ENCODE peak calls at places on chromosomes 4 and X, in ten cellular contexts. Q is Kasumi-1; Y is ACHN; W is Jurkat, Clone E6-1; C is stimulated activated CD4-positive, alpha-beta T cell treated with anti-CD3 and anti-CD28 coated beads, Interleukin-4, amount 100 ng/mL, for 1 hour; T is NCI-H82; G is AG09309; H is fibroblast of villous mesenchyme; J is AG20443; K is sciatic nerve. D is an unnamed sample.

GRCh38 chrX:107666931-107667330 is 38.6 kb downstream of the PRPS1 start:
- DNase-seq in T (no peak), G (no peak), H (no peak), J (no peak), Q (no peak), C (no peak), K (no peak), W (no peak), Y (no peak), D (no peak)

GRCh38 chr4:153013202-153013988 is 77.3 kb downstream of the FHDC1 start:
- DNase-seq in K (no peak), Y (no peak), Q (no peak), J (no peak), C (no peak), T (no peak), G (no peak), W (no peak), H (no peak), D (peak; percentile 39)

GRCh38 chr4:7326306-7326692 is 108.4 kb downstream of the PSAPL1 start:
- DNase-seq in C (no peak), G (no peak), Y (no peak), W (no peak), T (no peak), K (no peak), J (no peak), H (no peak), Q (no peak), D (no peak)

GRCh38 chrX:47091149-47091775 is 13.0 kb downstream of the RGN start:
- DNase-seq in Y (no peak), G (no peak), Q (peak; percentile 5), H (peak; percentile 73), J (no peak), T (no peak), C (no peak), W (no peak), K (no peak), D (no peak)

GRCh38 chr4:38894340-38894982 is 26.9 kb downstream of the FAM114A1 start:
- DNase-seq in Y (no peak), G (no peak), Q (peak; percentile 17), J (no peak), C (no peak), T (no peak), W (no peak), K (no peak), H (no peak), D (no peak)

GRCh38 chr4:185535818-185536729 is 767 bp upstream of the PDLIM3 start:
- DNase-seq in T (peak; percentile 30), J (no peak), C (no peak), K (no peak), G (no peak), Q (no peak), W (no peak), Y (no peak), H (peak; percentile 51), D (no peak)

GRCh38 chr4:123200417-123200945 is 196.1 kb upstream of the SPRY1 start:
- DNase-seq in Q (no peak), G (no peak), K (no peak), T (no peak), Y (no peak), H (no peak), C (no peak), W (no peak), J (no peak), D (no peak)

GRCh38 chr4:153950100-153950979 is 161.5 kb upstream of the SFRP2 start:
- DNase-seq in T (no peak), J (no peak), C (no peak), Q (peak; percentile 67), H (no peak), Y (no peak), K (no peak), W (peak; percentile 71), G (no peak), D (no peak)

GRCh38 chr4:121484633-121485032 is 103.8 kb upstream of the QRFPR start:
- DNase-seq in T (peak; percentile 63), G (peak; percentile 32), Y (peak; percentile 35), C (no peak), J (peak; percentile 63), K (no peak), Q (peak; percentile 35), H (peak; percentile 69), W (peak; percentile 25), D (peak; percentile 15)

GRCh38 chrX:44705817-44706551 is 137.8 kb upstream of the DUSP21 start:
- DNase-seq in J (no peak), T (no peak), H (no peak), Y (no peak), Q (no peak), K (no peak), W (no peak), G (no peak), C (no peak), D (peak; percentile 0)

GRCh38 chr4:39319678-39320077 is 46.5 kb downstream of the RFC1 start:
- DNase-seq in Y (peak; percentile 63), K (no peak), Q (no peak), C (no peak), J (no peak), T (no peak), H (peak; percentile 92), W (no peak), G (peak; percentile 81), D (peak; percentile 36)

GRCh38 chr4:67291639-67292038 is 253.7 kb downstream of the CENPC start:
- DNase-seq in T (no peak), C (no peak), K (no peak), Q (peak; percentile 65), J (no peak), Y (no peak), H (no peak), G (no peak), W (no peak), D (no peak)

GRCh38 chr4:186400676-186401075 is 134.7 kb downstream of the F11 start:
- DNase-seq in T (no peak), Y (no peak), W (no peak), G (no peak), K (no peak), Q (no peak), J (no peak), C (no peak), H (peak; percentile 4), D (no peak)

GRCh38 chr4:153005914-153006381 is 69.8 kb downstream of the FHDC1 start:
- DNase-seq in Y (no peak), W (no peak), J (peak; percentile 27), K (no peak), T (no peak), G (no peak), H (no peak), Q (peak; percentile 17), C (no peak), D (no peak)

GRCh38 chr4:188942606-188943005 is 803.4 kb downstream of the TRIML1 start:
- DNase-seq in K (no peak), G (no peak), C (no peak), Q (no peak), W (no peak), T (peak; percentile 6), J (no peak), Y (no peak), H (peak; percentile 46), D (no peak)

GRCh38 chr4:87819281-87819919 is 13.4 kb upstream of the MEPE start:
- DNase-seq in K (no peak), T (no peak), Q (no peak), G (peak; percentile 40), C (no peak), H (peak; percentile 59), Y (peak; percentile 41), W (no peak), J (peak; percentile 58), D (peak; percentile 75)

GRCh38 chrX:47264507-47265173 is 31.8 kb downstream of the USP11 start:
- DNase-seq in Q (no peak), K (no peak), G (no peak), J (peak; percentile 18), W (no peak), H (peak; percentile 47), C (no peak), T (no peak), Y (no peak), D (no peak)

GRCh38 chrX:23752740-23753435 is 9.8 kb upstream of the ACOT9 start:
- DNase-seq in W (no peak), H (peak; percentile 60), Y (peak; percentile 5), T (no peak), G (peak; percentile 55), Q (no peak), J (peak; percentile 60), K (no peak), C (no peak), D (peak; percentile 9)

GRCh38 chrX:13387656-13388421 is 68.0 kb upstream of the ATXN3L start:
- DNase-seq in K (no peak), Q (peak; percentile 31), Y (no peak), H (peak; percentile 32), J (peak; percentile 15), T (no peak), C (no peak), W (no peak), G (no peak), D (no peak)

GRCh38 chrX:135543924-135544323 is 23.5 kb downstream of the INTS6L start:
- DNase-seq in K (no peak), G (no peak), H (no peak), Q (no peak), C (peak; percentile 7), T (peak; percentile 62), Y (peak; percentile 1), J (no peak), W (no peak), D (no peak)

GRCh38 chr4:8729408-8730149 is 137.0 kb downstream of the CPZ start:
- DNase-seq in H (no peak), K (no peak), T (no peak), Q (no peak), J (no peak), W (no peak), Y (no peak), G (no peak), C (no peak), D (no peak)

GRCh38 chrX:6129195-6129594 is 99.5 kb downstream of the NLGN4X start:
- DNase-seq in H (no peak), Y (no peak), C (no peak), J (no peak), W (no peak), G (no peak), Q (no peak), T (no peak), K (no peak), D (no peak)

GRCh38 chrX:115606861-115607260 is 45.9 kb downstream of the PLS3 start:
- DNase-seq in T (no peak), Y (no peak), K (no peak), Q (no peak), J (no peak), H (no peak), G (no peak), C (no peak), W (no peak), D (no peak)

D was measured in HFF-Myc.